ENCODE peak calls at places on chromosomes 11 and 22, in five cellular contexts. H is HCEC 1CT, P is hepatic stellate cell, J is sigmoid colon, U is midbrain. B is an unnamed sample.

GRCh38 chr11:1228183-1228821 is 5.4 kb downstream of the MUC5B start:
- DNase-seq in H (no peak), J (peak), U (no peak), P (no peak), B (no peak)

GRCh38 chr11:66328307-66329144 is 7.7 kb downstream of the RIN1 start:
- DNase-seq in P (peak), H (peak), J (peak), U (peak), B (peak)

GRCh38 chr11:57476883-57477506 is 16.7 kb downstream of the RTN4RL2 start:
- DNase-seq in H (peak), P (peak), U (no peak), J (no peak), B (no peak)

GRCh38 chr22:19503869-19504268 is 20.3 kb downstream of the CLDN5 start:
- DNase-seq in H (no peak), U (no peak), J (no peak), P (no peak), B (no peak)

GRCh38 chr22:50318698-50319411 is 8.0 kb downstream of the DENND6B start:
- DNase-seq in J (no peak), P (no peak), H (no peak), U (no peak), B (no peak)

GRCh38 chr11:18394300-18394927 is at the start of gene LDHA:
- DNase-seq in P (peak), U (peak), J (peak), H (peak), B (peak)

GRCh38 chr11:119592642-119593041 is 136.4 kb downstream of the NECTIN1 start:
- DNase-seq in H (peak), J (peak), U (peak), P (no peak), B (no peak)

GRCh38 chr11:79397252-79397651 is 43.6 kb downstream of the TENM4 start:
- DNase-seq in P (no peak), H (peak), U (no peak), J (no peak), B (no peak)

GRCh38 chr11:33635161-33635560 is 65.5 kb downstream of the C11orf91 start:
- DNase-seq in P (peak), U (no peak), H (no peak), J (peak), B (peak)

B was measured in cerebellum.